ENCODE peak calls at places on chromosomes 2 and 18, in seven cellular contexts. E, J, T, N, R, I and F are unnamed samples.

GRCh38 chr18:3061581-3062416 is 48.9 kb upstream of the LPIN2 start:
- DNase-seq in E (no peak), J (no peak), T (no peak), N (no peak), R (no peak), I (no peak), F (no peak)

GRCh38 chr2:23993736-23994269 is 16.1 kb upstream of the MFSD2B start:
- DNase-seq in E (no peak), J (no peak), T (no peak), N (no peak), R (no peak), I (no peak), F (no peak)

GRCh38 chr2:6538607-6539006 is 327.1 kb downstream of the CMPK2 start:
- DNase-seq in E (no peak), J (no peak), T (no peak), N (no peak), R (no peak), I (no peak), F (no peak)

GRCh38 chr2:219037783-219038549 is 3.4 kb downstream of the CFAP65 start:
- DNase-seq in E (peak; percentile 25), J (peak; percentile 33), T (no peak), N (no peak), R (no peak), I (no peak), F (no peak)

GRCh38 chr18:48409591-48410094 is 460 bp upstream of the ZBTB7C start:
- DNase-seq in E (no peak), J (no peak), T (peak; percentile 48), N (peak; percentile 70), R (peak; percentile 47), I (peak; percentile 20), F (no peak)

GRCh38 chr2:166494140-166494544 is at the start of gene SCN7A:
- DNase-seq in E (no peak), J (peak; percentile 37), T (peak; percentile 32), N (peak; percentile 60), R (peak; percentile 78), I (peak; percentile 17), F (no peak)

GRCh38 chr2:241216211-241216761 is 27.8 kb downstream of the ANO7 start:
- DNase-seq in E (no peak), J (no peak), T (no peak), N (peak; percentile 48), R (no peak), I (no peak), F (no peak)

GRCh38 chr18:6044773-6045172 is 149.5 kb upstream of the TMEM200C start:
- DNase-seq in E (no peak), J (no peak), T (no peak), N (no peak), R (no peak), I (no peak), F (no peak)

GRCh38 chr18:11149441-11150270 is at the start of gene PIEZO2:
- DNase-seq in E (peak; percentile 17), J (peak; percentile 30), T (no peak), N (peak; percentile 85), R (peak; percentile 31), I (peak; percentile 43), F (peak; percentile 56)

GRCh38 chr2:229409751-229410181 is 138.7 kb upstream of the PID1 start:
- DNase-seq in E (no peak), J (no peak), T (no peak), N (no peak), R (no peak), I (no peak), F (no peak)

GRCh38 chr2:128607440-128607839 is 288.8 kb upstream of the HS6ST1 start:
- DNase-seq in E (no peak), J (no peak), T (no peak), N (no peak), R (peak; percentile 17), I (no peak), F (no peak)

GRCh38 chr2:19609266-19609665 is 250.8 kb upstream of the OSR1 start:
- DNase-seq in E (no peak), J (no peak), T (no peak), N (no peak), R (no peak), I (no peak), F (no peak)

GRCh38 chr2:88139804-88140203 is 11.9 kb upstream of the FABP1 start:
- DNase-seq in E (no peak), J (no peak), T (no peak), N (no peak), R (no peak), I (no peak), F (no peak)

GRCh38 chr2:19474128-19474527 is 115.7 kb upstream of the OSR1 start:
- DNase-seq in E (peak; percentile 6), J (peak; percentile 16), T (peak; percentile 54), N (no peak), R (peak; percentile 24), I (no peak), F (no peak)

GRCh38 chr2:73827018-73827417 is 1.7 kb upstream of the STAMBP start:
- DNase-seq in E (peak; percentile 31), J (no peak), T (no peak), N (peak; percentile 20), R (no peak), I (no peak), F (no peak)

GRCh38 chr2:210626849-210627248 is 70.5 kb downstream of the CPS1 start:
- DNase-seq in E (no peak), J (no peak), T (no peak), N (peak; percentile 32), R (no peak), I (no peak), F (no peak)

GRCh38 chr18:59096098-59096779 is 43.4 kb upstream of the SEC11C start:
- DNase-seq in E (no peak), J (no peak), T (no peak), N (no peak), R (no peak), I (no peak), F (no peak)

GRCh38 chr2:127048969-127049897 is 57.7 kb downstream of the BIN1 start:
- DNase-seq in E (no peak), J (no peak), T (no peak), N (no peak), R (peak; percentile 20), I (no peak), F (no peak)

GRCh38 chr2:24861500-24861899 is 58.5 kb downstream of the ADCY3 start:
- DNase-seq in E (no peak), J (no peak), T (no peak), N (no peak), R (no peak), I (no peak), F (no peak)

GRCh38 chr2:34161546-34161945 is 562.4 kb upstream of the FAM98A start:
- DNase-seq in E (no peak), J (no peak), T (no peak), N (no peak), R (no peak), I (no peak), F (no peak)

GRCh38 chr18:37393945-37394609 is 171.5 kb downstream of the CELF4 start:
- DNase-seq in E (peak; percentile 7), J (peak; percentile 32), T (peak; percentile 55), N (peak; percentile 85), R (peak; percentile 73), I (peak; percentile 36), F (peak; percentile 80)

GRCh38 chr2:176492583-176492982 is 223.3 kb downstream of the MTX2 start:
- DNase-seq in E (no peak), J (no peak), T (no peak), N (no peak), R (no peak), I (no peak), F (no peak)

GRCh38 chr2:15941483-15941853 is 1.1 kb downstream of the MYCN start:
- DNase-seq in E (peak; percentile 33), J (no peak), T (no peak), N (peak; percentile 85), R (no peak), I (no peak), F (peak; percentile 25)

GRCh38 chr2:147686365-147686764 is 158.5 kb upstream of the ACVR2A start:
- DNase-seq in E (no peak), J (no peak), T (no peak), N (no peak), R (no peak), I (no peak), F (no peak)

GRCh38 chr2:167275066-167275465 is 386.8 kb downstream of the XIRP2 start:
- DNase-seq in E (no peak), J (no peak), T (no peak), N (no peak), R (no peak), I (no peak), F (no peak)

GRCh38 chr2:180006781-180007579 is at the start of gene CWC22:
- DNase-seq in E (peak; percentile 93), J (peak; percentile 89), T (peak; percentile 83), N (peak; percentile 93), R (peak; percentile 87), I (peak; percentile 83), F (peak; percentile 69)

GRCh38 chr18:51236225-51236624 is 38.7 kb upstream of the MEX3C start:
- DNase-seq in E (no peak), J (no peak), T (no peak), N (no peak), R (no peak), I (no peak), F (no peak)
- H3K27ac ChIP-seq in E (no peak overlapping the region), J (no peak overlapping the region), T (no peak overlapping the region), N (no peak overlapping the region), R (no peak overlapping the region), I (no peak overlapping the region), F (no peak overlapping the region)

GRCh38 chr2:46872876-46873631 is 42.6 kb downstream of the MCFD2 start:
- DNase-seq in E (no peak), J (no peak), T (no peak), N (no peak), R (no peak), I (no peak), F (no peak)
- H3K27ac ChIP-seq in E (peak overlapping the region; percentile 59), J (peak overlapping the region; percentile 48), T (peak overlapping the region; percentile 82), N (no peak overlapping the region), R (peak overlapping the region; percentile 81), I (peak overlapping the region; percentile 23), F (peak overlapping the region; percentile 2)

GRCh38 chr2:189535433-189535832 is 45.2 kb downstream of the SLC40A1 start:
- DNase-seq in E (no peak), J (no peak), T (no peak), N (no peak), R (no peak), I (no peak), F (no peak)
- H3K27ac ChIP-seq in E (no peak overlapping the region), J (no peak overlapping the region), T (peak overlapping the region; percentile 19), N (no peak overlapping the region), R (peak overlapping the region; percentile 16), I (no peak overlapping the region), F (no peak overlapping the region)

DNA sequence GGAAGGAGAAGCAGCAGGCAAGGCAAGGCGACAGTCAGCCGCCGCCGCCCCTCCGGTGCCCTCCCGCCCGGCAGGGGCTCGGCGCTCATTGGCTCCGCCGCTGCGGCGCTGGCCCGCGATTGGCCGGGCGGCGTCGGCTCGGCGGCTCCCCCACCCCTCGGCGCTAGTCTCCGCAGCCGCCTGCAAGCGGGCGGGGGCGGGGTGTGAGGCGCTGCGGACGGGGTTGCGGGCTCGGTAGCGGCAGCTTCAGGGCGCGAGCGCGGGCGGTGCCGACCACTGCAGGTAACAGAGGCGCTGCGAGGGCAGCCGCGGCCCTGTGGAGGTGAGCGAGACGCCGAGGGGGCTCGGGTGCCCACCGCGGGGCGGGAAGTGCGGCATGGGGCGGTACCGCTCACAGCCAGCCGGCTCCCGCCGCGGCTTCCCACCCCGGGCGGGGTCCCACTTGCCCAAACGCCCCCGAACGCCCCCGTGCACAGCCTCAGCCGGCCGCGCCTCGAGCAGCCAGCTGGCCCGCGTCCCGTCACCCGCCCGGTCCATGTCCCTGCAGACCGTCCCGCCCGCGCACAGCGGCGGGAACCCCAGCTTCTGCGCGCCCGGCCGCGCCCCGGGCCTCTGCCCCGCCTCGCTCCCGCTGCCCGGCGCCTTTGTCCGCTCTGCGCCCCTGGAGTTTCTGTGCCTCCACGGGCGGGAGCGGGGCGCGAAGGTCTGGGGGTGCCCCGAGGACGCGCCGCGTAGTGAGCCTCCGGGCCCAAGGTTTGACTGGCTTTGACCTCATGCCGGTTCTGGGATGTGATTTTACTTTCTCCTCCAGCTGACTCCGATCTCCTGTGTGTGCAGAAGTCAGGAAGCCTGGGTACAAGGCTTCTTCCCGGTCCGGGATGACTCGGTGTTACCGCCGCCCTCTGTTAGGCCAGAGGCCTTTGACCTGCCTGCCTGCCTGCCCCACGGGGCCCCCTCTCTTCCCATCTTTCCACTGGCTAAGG is at the start of gene SANBR:
- DNase-seq in E (peak; percentile 96), J (peak; percentile 91), T (peak; percentile 60), N (peak; percentile 95), R (peak; percentile 77), I (peak; percentile 84), F (peak; percentile 86)
- H3K27ac ChIP-seq in E (peak within 1 kb of the TSS; percentile 92), J (peak within 1 kb of the TSS; percentile 94), T (peak within 1 kb of the TSS; percentile 85), N (peak within 1 kb of the TSS; percentile 69), R (peak within 1 kb of the TSS; percentile 81), I (peak within 1 kb of the TSS; percentile 73), F (peak within 1 kb of the TSS; percentile 50)